ENCODE peak calls at places on chromosomes 13 and 19, in six cellular contexts. I is H1, K is neuronal stem cell, L is IMR-90, T is H9, H is mesenchymal stem cell. S is an unnamed sample.

GRCh38 chr13:30906411-30906990 is 430 bp downstream of the MEDAG start:
- DNase-seq in L (no peak), K (no peak), H (no peak), I (peak), T (peak), S (peak)

GRCh38 chr13:23466144-23467002 is 32.9 kb upstream of the SACS start:
- DNase-seq in T (peak), L (peak), I (peak), H (peak), K (peak), S (peak)

GRCh38 chr13:28031220-28031903 is 42.9 kb upstream of the URAD start:
- DNase-seq in H (no peak), L (no peak), I (no peak), K (no peak), T (no peak), S (no peak)

GRCh38 chr19:16382775-16383543 is 58.3 kb downstream of the KLF2 start:
- DNase-seq in L (peak), H (peak), I (peak), K (peak), T (peak), S (peak)

GRCh38 chr19:58054792-58055482 is 4.1 kb upstream of the ZNF135 start:
- DNase-seq in K (no peak), L (peak), I (peak), T (peak), H (no peak), S (peak)

GRCh38 chr19:16861875-16862274 is 26.9 kb upstream of the F2RL3 start:
- DNase-seq in H (no peak), K (no peak), I (no peak), T (no peak), L (no peak), S (no peak)

GRCh38 chr13:46168341-46168740 is 13.6 kb downstream of the LCP1 start:
- DNase-seq in K (no peak), H (peak), I (no peak), T (no peak), L (no peak), S (no peak)

GRCh38 chr19:29823581-29824330 is 12.0 kb downstream of the CCNE1 start:
- DNase-seq in L (no peak), I (no peak), K (no peak), H (no peak), T (no peak), S (no peak)

GRCh38 chr13:25375727-25376358 is 4.1 kb downstream of the ATP8A2 start:
- DNase-seq in K (peak), L (peak), I (peak), T (peak), H (peak), S (peak)

GRCh38 chr19:27746691-27747380 is 1466.1 kb downstream of the UQCRFS1 start:
- DNase-seq in T (peak), L (peak), K (no peak), H (no peak), I (peak), S (peak)

GRCh38 chr13:114213980-114214379 is 20.7 kb upstream of the CDC16 start:
- DNase-seq in H (no peak), T (no peak), I (no peak), L (no peak), K (no peak), S (no peak)

DNA sequence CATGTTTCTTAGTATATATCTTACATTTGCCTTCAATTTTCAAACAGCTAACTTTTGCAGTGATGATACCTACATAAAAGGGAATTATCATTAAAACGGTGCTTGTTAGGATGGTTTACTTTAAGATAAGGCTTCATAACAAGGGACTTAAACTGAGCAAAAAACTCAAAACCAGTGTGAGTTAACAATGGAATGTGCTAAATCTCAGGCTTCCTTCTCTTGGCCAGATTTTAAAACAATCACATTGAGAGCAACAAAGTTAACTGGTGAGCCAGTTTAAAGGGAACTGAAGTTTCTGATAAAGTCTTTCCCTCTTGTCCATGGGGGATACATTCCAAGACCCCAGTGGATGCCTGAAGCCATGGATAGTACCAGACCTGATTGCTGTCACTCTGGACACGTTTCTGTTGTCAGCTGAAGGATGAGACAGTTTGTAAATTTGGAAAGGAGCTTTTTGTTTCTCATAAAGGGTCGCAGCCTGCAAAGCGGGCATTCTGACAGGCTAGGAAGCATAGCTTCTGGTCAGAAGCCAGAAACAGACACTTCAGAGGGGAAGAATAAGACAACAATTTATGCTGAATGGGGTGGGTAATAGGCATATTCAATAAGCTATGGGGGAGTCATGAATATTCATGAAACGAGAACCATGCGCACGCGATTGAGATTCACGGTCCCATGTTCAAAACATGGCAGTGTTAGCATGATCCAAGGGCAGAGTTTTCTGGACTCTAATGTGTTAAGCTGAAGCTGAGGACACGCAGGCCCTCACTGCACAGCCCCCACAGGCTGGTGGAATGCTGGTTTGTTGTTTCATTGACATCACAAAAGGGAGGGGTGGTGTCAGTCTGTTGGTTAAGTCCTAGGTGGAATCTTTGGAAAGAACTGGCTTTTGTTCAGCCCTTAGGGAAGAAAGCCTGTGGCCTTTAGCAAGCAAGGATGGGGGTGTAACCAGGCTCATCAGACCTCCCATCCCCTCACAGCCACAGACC is 150.6 kb upstream of the RNF113B start:
- DNase-seq in H (peak), K (peak), L (peak), T (peak), I (no peak), S (peak)
- H2BK120ac ChIP-seq in H (peak), K (no peak), L (peak), T (no peak), I (no peak), S (no peak)

GRCh38 chr13:50224534-50224933 is 209.3 kb downstream of the KCNRG start:
- DNase-seq in T (no peak), H (no peak), I (no peak), L (peak), K (no peak), S (no peak)
- H4K8ac ChIP-seq in T (no peak), H (no peak), I (no peak), L (no peak), K (no peak), S (no peak)

GRCh38 chr19:46133101-46133627 is 8.7 kb upstream of the IGFL3 start:
- DNase-seq in H (peak), L (peak), I (peak), T (peak), K (peak), S (peak)

GRCh38 chr19:46133777-46134231 is 9.3 kb upstream of the IGFL3 start:
- DNase-seq in I (no peak), K (no peak), T (peak), H (no peak), L (no peak), S (peak)

GRCh38 chr19:46134527-46134926 is 10.0 kb upstream of the IGFL3 start:
- DNase-seq in T (no peak), L (peak), I (no peak), H (peak), K (no peak), S (no peak)

GRCh38 chr19:46131485-46132143 is 7.1 kb upstream of the IGFL3 start:
- DNase-seq in H (no peak), K (no peak), L (no peak), I (no peak), T (no peak), S (no peak)

GRCh38 chr19:46132508-46133100 is 8.1 kb upstream of the IGFL3 start:
- DNase-seq in I (no peak), K (no peak), H (no peak), L (no peak), T (no peak), S (no peak)
- H2BK15ac ChIP-seq in I (peak), K (no peak), H (peak), L (peak), T (no peak), S (no peak)

GRCh38 chr19:4795400-4795799 is 3.9 kb downstream of the FEM1A start:
- DNase-seq in I (no peak), H (no peak), T (no peak), K (no peak), L (peak), S (no peak)

GRCh38 chr19:4794971-4795370 is 3.4 kb downstream of the FEM1A start:
- DNase-seq in I (no peak), K (no peak), L (no peak), T (no peak), H (no peak), S (no peak)

DNA sequence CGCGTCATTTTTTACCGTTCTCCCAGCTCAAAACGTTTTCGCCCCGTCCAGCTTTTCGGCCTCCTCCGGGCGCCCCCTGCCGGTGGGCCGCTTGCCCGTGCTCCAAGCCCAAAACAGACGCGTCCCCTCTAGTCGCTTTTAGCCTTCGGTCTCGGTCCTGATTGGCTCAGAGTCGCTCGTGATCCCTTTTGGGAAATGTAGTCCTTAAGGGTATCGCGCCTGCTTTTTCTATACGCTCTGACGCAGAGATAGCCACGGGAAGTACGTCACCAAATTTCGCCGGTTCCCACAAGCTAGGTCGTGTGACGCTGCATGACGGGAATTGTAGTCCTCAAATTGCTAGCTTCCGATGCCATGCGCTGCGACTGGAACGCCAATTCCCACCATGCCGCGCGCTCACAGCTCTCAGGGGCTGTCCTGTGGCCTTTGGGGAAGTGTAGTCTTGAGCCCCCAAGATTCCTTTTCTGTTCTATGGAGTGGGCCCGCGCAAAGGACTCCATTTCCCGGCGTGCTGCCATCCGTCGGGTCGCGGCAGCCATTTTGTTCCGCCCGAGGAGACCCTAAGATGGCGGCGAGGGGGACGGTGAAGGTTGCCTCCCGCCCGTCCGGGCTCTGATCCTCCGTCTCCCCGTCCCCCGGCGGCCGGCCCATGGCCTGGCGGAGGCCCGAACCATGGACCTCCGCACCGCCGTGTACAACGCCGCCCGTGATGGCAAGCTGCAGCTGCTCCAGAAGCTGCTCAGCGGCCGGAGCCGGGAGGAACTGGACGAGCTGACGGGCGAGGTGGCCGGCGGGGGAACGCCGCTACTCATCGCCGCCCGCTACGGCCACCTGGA is at the start of gene FEM1A:
- DNase-seq in I (peak), K (peak), H (peak), T (peak), L (peak), S (peak)
- H2BK120ac ChIP-seq in I (no peak), K (no peak), H (no peak), T (no peak), L (no peak), S (no peak)

S was measured in mesendoderm.